ENCODE peak calls at places on chromosomes 5 and 9, in eight cellular contexts. One of them, this sample, is unnamed.

GRCh38 chr9:121394292-121394691 is 24.2 kb upstream of the STOM start:
- DNase-seq in HCT116: no peak
- DNase-seq in IMR-90: peak
- DNase-seq in lower leg skin: no peak
- DNase-seq in GM12891: no peak
- DNase-seq in stomach: no peak
- DNase-seq in transverse colon: no peak
- DNase-seq in upper lobe of left lung: no peak
- DNase-seq in this sample: no peak

GRCh38 chr5:6484899-6485298 is 36.2 kb downstream of the UBE2QL1 start:
- DNase-seq in HCT116: no peak
- DNase-seq in IMR-90: no peak
- DNase-seq in lower leg skin: no peak
- DNase-seq in GM12891: no peak
- DNase-seq in stomach: peak
- DNase-seq in transverse colon: no peak
- DNase-seq in upper lobe of left lung: no peak
- DNase-seq in this sample: no peak

GRCh38 chr5:128838631-128839030 is 126.7 kb upstream of the SLC27A6 start:
- DNase-seq in HCT116: no peak
- DNase-seq in IMR-90: no peak
- DNase-seq in lower leg skin: no peak
- DNase-seq in GM12891: no peak
- DNase-seq in stomach: no peak
- DNase-seq in transverse colon: no peak
- DNase-seq in upper lobe of left lung: no peak
- DNase-seq in this sample: no peak

GRCh38 chr5:139091439-139092156 is 106.6 kb downstream of the SIL1 start:
- DNase-seq in HCT116: no peak
- DNase-seq in IMR-90: no peak
- DNase-seq in lower leg skin: no peak
- DNase-seq in GM12891: no peak
- DNase-seq in stomach: no peak
- DNase-seq in transverse colon: peak
- DNase-seq in upper lobe of left lung: no peak
- DNase-seq in this sample: no peak

GRCh38 chr5:160542281-160542680 is 120.6 kb downstream of the PTTG1 start:
- DNase-seq in HCT116: no peak
- DNase-seq in IMR-90: no peak
- DNase-seq in lower leg skin: no peak
- DNase-seq in GM12891: no peak
- DNase-seq in stomach: no peak
- DNase-seq in transverse colon: no peak
- DNase-seq in upper lobe of left lung: no peak
- DNase-seq in this sample: no peak

GRCh38 chr5:51380603-51381207 is 2.5 kb upstream of the ISL1 start:
- DNase-seq in HCT116: no peak
- DNase-seq in IMR-90: peak
- DNase-seq in lower leg skin: no peak
- DNase-seq in GM12891: no peak
- DNase-seq in stomach: peak
- DNase-seq in transverse colon: no peak
- DNase-seq in upper lobe of left lung: no peak
- DNase-seq in this sample: peak

GRCh38 chr5:136201870-136202269 is 8.9 kb upstream of the SMIM32 start:
- DNase-seq in HCT116: no peak
- DNase-seq in IMR-90: no peak
- DNase-seq in lower leg skin: peak
- DNase-seq in GM12891: no peak
- DNase-seq in stomach: no peak
- DNase-seq in transverse colon: no peak
- DNase-seq in upper lobe of left lung: no peak
- DNase-seq in this sample: no peak

GRCh38 chr9:78806492-78807160 is 509.7 kb downstream of the PSAT1 start:
- DNase-seq in HCT116: no peak
- DNase-seq in IMR-90: peak
- DNase-seq in lower leg skin: no peak
- DNase-seq in GM12891: no peak
- DNase-seq in stomach: no peak
- DNase-seq in transverse colon: no peak
- DNase-seq in upper lobe of left lung: no peak
- DNase-seq in this sample: no peak

GRCh38 chr9:83012160-83012559 is 50.8 kb downstream of the RASEF start:
- DNase-seq in HCT116: no peak
- DNase-seq in IMR-90: no peak
- DNase-seq in lower leg skin: no peak
- DNase-seq in GM12891: no peak
- DNase-seq in stomach: no peak
- DNase-seq in transverse colon: no peak
- DNase-seq in upper lobe of left lung: no peak
- DNase-seq in this sample: no peak

GRCh38 chr9:132341177-132341840 is 13.5 kb downstream of the SETX start:
- DNase-seq in HCT116: no peak
- DNase-seq in IMR-90: no peak
- DNase-seq in lower leg skin: no peak
- DNase-seq in GM12891: no peak
- DNase-seq in stomach: no peak
- DNase-seq in transverse colon: no peak
- DNase-seq in upper lobe of left lung: no peak
- DNase-seq in this sample: no peak

GRCh38 chr5:154712518-154713437 is 42.4 kb upstream of the LARP1 start:
- DNase-seq in HCT116: peak
- DNase-seq in IMR-90: no peak
- DNase-seq in lower leg skin: no peak
- DNase-seq in GM12891: no peak
- DNase-seq in stomach: peak
- DNase-seq in transverse colon: peak
- DNase-seq in upper lobe of left lung: peak
- DNase-seq in this sample: no peak

GRCh38 chr5:135174315-135175096 is 140.5 kb upstream of the PITX1 start:
- DNase-seq in HCT116: no peak
- DNase-seq in IMR-90: peak
- DNase-seq in lower leg skin: no peak
- DNase-seq in GM12891: no peak
- DNase-seq in stomach: no peak
- DNase-seq in transverse colon: no peak
- DNase-seq in upper lobe of left lung: no peak
- DNase-seq in this sample: no peak

GRCh38 chr9:87909310-87910041 is 8.3 kb upstream of the SPATA31C1 start:
- DNase-seq in HCT116: peak
- DNase-seq in IMR-90: no peak
- DNase-seq in lower leg skin: peak
- DNase-seq in GM12891: no peak
- DNase-seq in stomach: peak
- DNase-seq in transverse colon: peak
- DNase-seq in upper lobe of left lung: no peak
- DNase-seq in this sample: no peak

GRCh38 chr5:135996611-135997010 is 32.2 kb upstream of the TGFBI start:
- DNase-seq in HCT116: no peak
- DNase-seq in IMR-90: peak
- DNase-seq in lower leg skin: no peak
- DNase-seq in GM12891: no peak
- DNase-seq in stomach: no peak
- DNase-seq in transverse colon: no peak
- DNase-seq in upper lobe of left lung: no peak
- DNase-seq in this sample: no peak

DNA sequence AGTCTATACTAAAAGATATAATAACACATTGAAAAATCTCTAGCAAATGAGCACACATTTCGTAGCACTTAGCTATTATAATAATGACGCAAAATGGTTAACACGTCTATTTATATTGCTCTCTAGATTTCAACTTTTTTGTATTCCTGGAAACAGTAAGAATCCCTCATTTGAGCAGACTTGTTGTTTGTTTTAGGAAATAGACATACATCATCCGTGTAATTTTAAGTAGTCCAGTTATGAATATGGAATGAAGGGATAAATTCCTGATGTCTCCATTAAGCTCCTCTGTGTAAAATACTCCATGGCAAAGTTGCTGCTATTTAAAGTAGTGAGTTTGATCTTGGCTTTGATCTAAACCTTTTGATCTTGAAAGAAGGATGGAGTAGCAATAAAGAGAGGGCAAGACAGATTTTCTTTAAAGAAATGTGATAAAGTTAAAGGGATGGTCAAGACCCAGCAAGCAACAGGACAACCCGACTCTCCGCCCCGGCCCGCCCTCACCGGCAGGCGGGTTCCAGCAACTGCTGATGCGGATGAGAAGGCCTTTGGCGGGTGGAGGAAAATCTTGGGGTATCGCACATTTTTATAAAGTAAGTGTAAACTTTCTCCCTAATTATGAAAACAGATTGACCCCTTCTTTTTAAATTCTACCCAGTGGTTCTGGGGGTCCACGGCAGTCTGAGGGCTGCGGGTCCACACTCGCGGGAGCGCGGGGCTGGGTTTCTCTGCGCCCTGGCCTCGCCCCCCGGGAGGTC is 277.4 kb downstream of the AOPEP start:
- DNase-seq in HCT116: no peak
- DNase-seq in IMR-90: peak
- DNase-seq in lower leg skin: peak
- DNase-seq in GM12891: peak
- DNase-seq in stomach: peak
- DNase-seq in transverse colon: peak
- DNase-seq in upper lobe of left lung: peak
- DNase-seq in this sample: peak
- TF ChIP-seq POLR2A in HCT116: no peak
- TF ChIP-seq POLR2A in IMR-90: no peak
- TF ChIP-seq POLR2A in lower leg skin: no peak
- TF ChIP-seq POLR2A in GM12891: no peak
- TF ChIP-seq POLR2A in stomach: no peak
- TF ChIP-seq POLR2A in transverse colon: no peak
- TF ChIP-seq POLR2A in upper lobe of left lung: no peak
- TF ChIP-seq POLR2A in this sample: no peak

DNA sequence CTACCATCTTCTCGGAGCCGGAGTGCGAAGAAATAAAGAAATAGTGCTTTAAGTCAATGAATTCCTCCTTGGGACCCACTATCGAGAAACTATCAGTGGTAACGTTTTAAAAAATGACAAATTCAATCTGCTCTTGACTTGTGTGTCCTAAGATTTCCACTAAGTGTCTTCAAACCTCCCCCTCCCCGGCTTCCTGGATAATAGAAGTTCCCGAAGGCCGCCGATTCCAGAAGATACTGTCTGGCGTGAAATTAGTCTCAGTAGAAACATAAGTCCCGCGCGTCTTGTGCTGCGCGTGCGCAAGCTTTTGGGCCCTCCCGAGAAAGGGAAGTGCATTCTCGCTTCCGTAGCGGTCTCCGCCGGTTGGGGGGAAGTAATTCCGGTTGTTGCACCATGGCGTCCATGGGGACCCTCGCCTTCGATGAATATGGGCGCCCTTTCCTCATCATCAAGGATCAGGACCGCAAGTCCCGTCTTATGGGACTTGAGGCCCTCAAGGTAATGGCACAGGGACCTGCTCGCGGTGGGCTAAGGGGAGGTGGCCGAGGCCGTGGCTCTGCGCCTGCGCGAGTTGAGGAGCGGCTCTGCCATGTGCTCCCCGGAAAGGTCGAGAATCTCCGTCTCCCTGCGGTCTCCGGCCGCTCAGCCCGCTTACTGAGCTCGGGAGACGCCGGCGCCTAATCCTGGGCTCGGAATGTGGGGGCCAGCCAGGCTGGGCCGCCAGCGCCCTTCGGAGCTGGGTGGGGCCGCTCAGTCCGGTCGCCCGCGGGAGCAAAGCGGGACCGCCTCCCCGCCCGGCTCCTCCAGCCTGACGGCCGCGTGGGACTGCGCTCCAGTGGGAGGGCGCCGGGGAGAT is at the start of gene CCT5:
- DNase-seq in HCT116: peak
- DNase-seq in IMR-90: peak
- DNase-seq in lower leg skin: peak
- DNase-seq in GM12891: peak
- DNase-seq in stomach: peak
- DNase-seq in transverse colon: peak
- DNase-seq in upper lobe of left lung: peak
- DNase-seq in this sample: peak
- TF ChIP-seq POLR2A in HCT116: peak
- TF ChIP-seq POLR2A in IMR-90: peak
- TF ChIP-seq POLR2A in lower leg skin: no peak
- TF ChIP-seq POLR2A in GM12891: peak
- TF ChIP-seq POLR2A in stomach: no peak
- TF ChIP-seq POLR2A in transverse colon: peak
- TF ChIP-seq POLR2A in upper lobe of left lung: peak
- TF ChIP-seq POLR2A in this sample: peak

GRCh38 chr9:36191696-36192095 is 975 bp downstream of the CLTA start:
- DNase-seq in HCT116: no peak
- DNase-seq in IMR-90: no peak
- DNase-seq in lower leg skin: no peak
- DNase-seq in GM12891: no peak
- DNase-seq in stomach: no peak
- DNase-seq in transverse colon: no peak
- DNase-seq in upper lobe of left lung: no peak
- DNase-seq in this sample: no peak
- TF ChIP-seq POLR2A in HCT116: no peak
- TF ChIP-seq POLR2A in IMR-90: no peak
- TF ChIP-seq POLR2A in lower leg skin: no peak
- TF ChIP-seq POLR2A in GM12891: no peak
- TF ChIP-seq POLR2A in stomach: no peak
- TF ChIP-seq POLR2A in transverse colon: no peak
- TF ChIP-seq POLR2A in upper lobe of left lung: no peak
- TF ChIP-seq POLR2A in this sample: no peak

GRCh38 chr5:13214182-13214581 is 730.3 kb downstream of the DNAH5 start:
- DNase-seq in HCT116: no peak
- DNase-seq in IMR-90: no peak
- DNase-seq in lower leg skin: no peak
- DNase-seq in GM12891: no peak
- DNase-seq in stomach: no peak
- DNase-seq in transverse colon: no peak
- DNase-seq in upper lobe of left lung: no peak
- DNase-seq in this sample: no peak

GRCh38 chr5:13215806-13216205 is 728.7 kb downstream of the DNAH5 start:
- DNase-seq in HCT116: no peak
- DNase-seq in IMR-90: no peak
- DNase-seq in lower leg skin: no peak
- DNase-seq in GM12891: no peak
- DNase-seq in stomach: no peak
- DNase-seq in transverse colon: no peak
- DNase-seq in upper lobe of left lung: no peak
- DNase-seq in this sample: no peak

GRCh38 chr5:13217636-13218035 is 726.9 kb downstream of the DNAH5 start:
- DNase-seq in HCT116: no peak
- DNase-seq in IMR-90: no peak
- DNase-seq in lower leg skin: no peak
- DNase-seq in GM12891: no peak
- DNase-seq in stomach: no peak
- DNase-seq in transverse colon: no peak
- DNase-seq in upper lobe of left lung: no peak
- DNase-seq in this sample: no peak

GRCh38 chr5:13212843-13213242 is 731.6 kb downstream of the DNAH5 start:
- DNase-seq in HCT116: no peak
- DNase-seq in IMR-90: no peak
- DNase-seq in lower leg skin: no peak
- DNase-seq in GM12891: no peak
- DNase-seq in stomach: no peak
- DNase-seq in transverse colon: no peak
- DNase-seq in upper lobe of left lung: no peak
- DNase-seq in this sample: no peak

DNA sequence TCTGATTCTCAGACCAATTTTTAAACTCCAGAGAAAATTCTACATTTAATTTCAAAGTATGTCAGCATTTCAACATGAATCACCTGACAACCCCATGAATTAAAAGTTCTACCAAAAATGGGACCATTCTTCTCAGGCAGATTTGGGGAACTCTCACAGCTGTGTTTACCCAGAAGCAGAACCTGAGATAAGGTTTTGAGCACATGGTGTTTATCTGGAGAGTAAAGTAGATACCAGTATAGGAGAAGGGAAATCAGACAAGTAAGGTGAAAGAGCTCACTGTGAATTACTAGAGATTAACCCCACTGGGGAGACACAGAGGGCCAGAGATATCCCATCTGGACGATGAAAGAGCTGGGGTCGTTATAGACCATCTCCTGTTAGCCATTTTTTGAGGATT is 729.1 kb downstream of the DNAH5 start:
- DNase-seq in HCT116: no peak
- DNase-seq in IMR-90: no peak
- DNase-seq in lower leg skin: no peak
- DNase-seq in GM12891: no peak
- DNase-seq in stomach: no peak
- DNase-seq in transverse colon: no peak
- DNase-seq in upper lobe of left lung: no peak
- DNase-seq in this sample: no peak
- TF ChIP-seq POLR2A in HCT116: no peak
- TF ChIP-seq POLR2A in IMR-90: no peak
- TF ChIP-seq POLR2A in lower leg skin: no peak
- TF ChIP-seq POLR2A in GM12891: no peak
- TF ChIP-seq POLR2A in stomach: no peak
- TF ChIP-seq POLR2A in transverse colon: no peak
- TF ChIP-seq POLR2A in upper lobe of left lung: no peak
- TF ChIP-seq POLR2A in this sample: no peak

This sample was measured in H54.